ENCODE peak calls at places on chromosomes 2 and 18, in ten cellular contexts. W, E, K, A, Y, U, O, P, Q and M are unnamed samples.

GRCh38 chr2:203498161-203498560 is 36.9 kb downstream of the RAPH1 start:
- DNase-seq in W (peak; percentile 26), E (no peak), K (no peak), A (peak; percentile 34), Y (no peak), U (no peak), O (no peak), P (no peak), Q (peak; percentile 93), M (peak; percentile 51)

GRCh38 chr2:154707994-154708393 is 9.5 kb downstream of the KCNJ3 start:
- DNase-seq in W (no peak), E (no peak), K (no peak), A (no peak), Y (no peak), U (no peak), O (no peak), P (no peak), Q (no peak), M (no peak)

GRCh38 chr2:236360486-236360885 is 96.3 kb upstream of the ASB18 start:
- DNase-seq in W (no peak), E (no peak), K (no peak), A (no peak), Y (no peak), U (no peak), O (no peak), P (no peak), Q (no peak), M (no peak)

GRCh38 chr2:21676056-21676455 is 552.3 kb downstream of the TDRD15 start:
- DNase-seq in W (no peak), E (no peak), K (no peak), A (no peak), Y (no peak), U (no peak), O (no peak), P (no peak), Q (no peak), M (no peak)

GRCh38 chr2:121721926-121722325 is 14.7 kb downstream of the NIFK start:
- DNase-seq in W (peak; percentile 66), E (no peak), K (no peak), A (peak; percentile 70), Y (no peak), U (no peak), O (no peak), P (peak; percentile 56), Q (peak; percentile 96), M (peak; percentile 83)

GRCh38 chr2:6290626-6291025 is 575.1 kb downstream of the CMPK2 start:
- DNase-seq in W (no peak), E (no peak), K (no peak), A (no peak), Y (no peak), U (no peak), O (no peak), P (no peak), Q (no peak), M (no peak)

GRCh38 chr2:9820020-9820973 is 23.0 kb upstream of the TAF1B start:
- DNase-seq in W (no peak), E (no peak), K (no peak), A (peak; percentile 22), Y (no peak), U (no peak), O (no peak), P (no peak), Q (peak; percentile 84), M (peak; percentile 48)

GRCh38 chr2:157838442-157839161 is 37.5 kb downstream of the ACVR1 start:
- DNase-seq in W (peak; percentile 57), E (no peak), K (no peak), A (peak; percentile 79), Y (peak; percentile 50), U (no peak), O (no peak), P (no peak), Q (peak; percentile 89), M (no peak)

GRCh38 chr2:99615247-99615771 is 125.5 kb upstream of the REV1 start:
- DNase-seq in W (no peak), E (no peak), K (peak; percentile 47), A (no peak), Y (no peak), U (no peak), O (no peak), P (no peak), Q (peak; percentile 27), M (no peak)

GRCh38 chr2:42618972-42619371 is 50.5 kb downstream of the MTA3 start:
- DNase-seq in W (no peak), E (no peak), K (no peak), A (peak; percentile 79), Y (no peak), U (no peak), O (no peak), P (no peak), Q (peak; percentile 53), M (peak; percentile 18)

GRCh38 chr18:21363411-21363810 is 121.4 kb downstream of the GREB1L start:
- DNase-seq in W (no peak), E (no peak), K (no peak), A (no peak), Y (no peak), U (no peak), O (no peak), P (no peak), Q (no peak), M (no peak)

GRCh38 chr18:45958730-45959129 is 8.4 kb downstream of the EPG5 start:
- DNase-seq in W (no peak), E (no peak), K (no peak), A (peak; percentile 51), Y (no peak), U (no peak), O (no peak), P (no peak), Q (peak; percentile 49), M (no peak)

GRCh38 chr2:239236808-239237205 is 164.0 kb downstream of the HDAC4 start:
- DNase-seq in W (no peak), E (no peak), K (no peak), A (no peak), Y (no peak), U (no peak), O (no peak), P (peak; percentile 56), Q (no peak), M (no peak)

GRCh38 chr2:74096061-74096460 is 51.7 kb downstream of the BOLA3 start:
- DNase-seq in W (no peak), E (no peak), K (no peak), A (no peak), Y (no peak), U (no peak), O (no peak), P (no peak), Q (no peak), M (no peak)

GRCh38 chr2:233449071-233449901 is 95.0 kb downstream of the DGKD start:
- DNase-seq in W (no peak), E (no peak), K (peak; percentile 81), A (peak; percentile 62), Y (no peak), U (peak; percentile 43), O (peak; percentile 7), P (peak; percentile 77), Q (peak; percentile 40), M (no peak)
- TF ChIP-seq CTCF in W (peak; percentile 79), E (peak; percentile 39), K (peak; percentile 55), A (peak; percentile 89), Y (peak; percentile 55), U (no peak), O (peak; percentile 73), P (no peak), Q (peak; percentile 51), M (peak; percentile 75)

GRCh38 chr2:86298411-86299390 is 38.7 kb downstream of the REEP1 start:
- DNase-seq in W (no peak), E (no peak), K (peak; percentile 20), A (no peak), Y (no peak), U (no peak), O (no peak), P (peak; percentile 52), Q (peak; percentile 26), M (no peak)
- TF ChIP-seq CTCF in W (peak; percentile 24), E (no peak), K (no peak), A (peak; percentile 39), Y (peak; percentile 50), U (no peak), O (peak; percentile 36), P (no peak), Q (peak; percentile 29), M (peak; percentile 72)

GRCh38 chr18:13217971-13218375 is 587 bp upstream of the LDLRAD4 start:
- DNase-seq in W (no peak), E (no peak), K (peak; percentile 45), A (no peak), Y (peak; percentile 54), U (no peak), O (no peak), P (no peak), Q (no peak), M (no peak)

GRCh38 chr18:13216092-13216582 is 2.4 kb upstream of the LDLRAD4 start:
- DNase-seq in W (no peak), E (peak; percentile 55), K (peak; percentile 51), A (peak; percentile 55), Y (peak; percentile 77), U (peak; percentile 69), O (peak; percentile 43), P (no peak), Q (peak; percentile 54), M (peak; percentile 22)

GRCh38 chr18:13217466-13217961 is 1.0 kb upstream of the LDLRAD4 start:
- DNase-seq in W (no peak), E (peak; percentile 56), K (peak; percentile 58), A (no peak), Y (peak; percentile 79), U (no peak), O (no peak), P (no peak), Q (peak; percentile 7), M (no peak)

GRCh38 chr18:13218376-13219011 is at the start of gene LDLRAD4:
- DNase-seq in W (no peak), E (no peak), K (no peak), A (no peak), Y (peak; percentile 79), U (no peak), O (no peak), P (no peak), Q (no peak), M (no peak)

DNA sequence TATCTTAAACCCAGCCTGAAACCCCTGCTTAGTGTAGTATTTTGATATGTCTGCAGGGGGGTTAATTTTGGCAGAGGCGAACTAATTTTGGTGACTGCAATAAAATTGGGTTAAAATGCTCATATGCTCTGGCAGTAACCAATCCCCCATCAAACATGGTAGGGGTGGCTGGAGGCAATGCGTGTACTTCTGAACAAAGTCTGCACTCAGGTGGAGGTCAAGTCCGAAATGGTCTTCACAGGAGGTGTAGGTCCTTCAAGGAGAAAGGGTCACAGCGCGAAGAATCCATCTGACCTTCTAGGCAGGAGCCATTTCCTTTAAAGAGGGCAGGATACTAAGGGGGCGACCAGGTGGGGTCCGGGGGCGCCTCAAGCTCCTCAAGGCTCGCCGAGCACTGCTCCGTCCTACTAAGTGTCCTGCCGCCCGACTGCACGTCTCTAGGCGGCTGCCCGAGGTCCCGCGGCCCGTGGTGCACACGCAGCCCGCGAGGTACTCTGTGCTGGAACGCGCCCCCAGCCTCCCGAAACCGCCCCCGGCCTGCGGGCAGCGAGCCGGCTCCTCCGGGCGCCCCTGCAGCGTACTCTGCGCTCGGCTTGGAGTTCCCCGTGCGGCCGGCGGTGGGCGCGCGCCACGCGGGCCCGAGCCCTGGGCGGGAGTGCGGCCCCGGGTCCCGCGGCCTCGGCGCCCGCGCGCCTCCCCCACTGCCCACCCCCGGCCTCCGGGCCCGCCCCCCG is 1.7 kb upstream of the LDLRAD4 start:
- DNase-seq in W (no peak), E (peak; percentile 59), K (peak; percentile 68), A (no peak), Y (peak; percentile 68), U (no peak), O (no peak), P (no peak), Q (no peak), M (no peak)
- TF ChIP-seq CTCF in W (no peak), E (peak; percentile 21), K (no peak), A (no peak), Y (no peak), U (no peak), O (peak; percentile 41), P (no peak), Q (no peak), M (no peak)

GRCh38 chr2:117956036-117956791 is 57.7 kb downstream of the CCDC93 start:
- DNase-seq in W (no peak), E (no peak), K (no peak), A (no peak), Y (no peak), U (no peak), O (no peak), P (no peak), Q (peak; percentile 27), M (no peak)
- TF ChIP-seq CTCF in W (peak; percentile 31), E (no peak), K (no peak), A (peak; percentile 34), Y (no peak), U (no peak), O (no peak), P (no peak), Q (peak; percentile 38), M (peak; percentile 50)